ENCODE peak calls at places on chromosomes 12 and 14, in nine cellular contexts. V, H, T, Y, K, F, D, A and W are unnamed samples.

GRCh38 chr12:92408072-92408900 is 262.6 kb upstream of the BTG1 start:
- DNase-seq in V (no peak), H (no peak), T (no peak), Y (no peak), K (peak), F (peak), D (peak), A (peak), W (no peak)

GRCh38 chr14:85572845-85573244 is 42.9 kb downstream of the FLRT2 start:
- DNase-seq in V (no peak), H (no peak), T (no peak), Y (peak), K (no peak), F (no peak), D (no peak), A (no peak), W (no peak)

GRCh38 chr12:123384318-123384993 is 524 bp downstream of the KMT5A start:
- DNase-seq in V (no peak), H (no peak), T (no peak), Y (no peak), K (peak), F (no peak), D (peak), A (no peak), W (no peak)

GRCh38 chr12:2842948-2843347 is 8.1 kb upstream of the NRIP2 start:
- DNase-seq in V (no peak), H (no peak), T (no peak), Y (no peak), K (no peak), F (no peak), D (no peak), A (no peak), W (no peak)

GRCh38 chr14:92484132-92484823 is 29.3 kb upstream of the RIN3 start:
- DNase-seq in V (no peak), H (no peak), T (no peak), Y (no peak), K (no peak), F (no peak), D (no peak), A (no peak), W (peak)

GRCh38 chr14:59428581-59429012 is 36.6 kb downstream of the GPR135 start:
- DNase-seq in V (no peak), H (no peak), T (no peak), Y (peak), K (no peak), F (no peak), D (no peak), A (no peak), W (no peak)

GRCh38 chr14:89646971-89647370 is 229.9 kb upstream of the FOXN3 start:
- DNase-seq in V (no peak), H (no peak), T (no peak), Y (no peak), K (no peak), F (no peak), D (no peak), A (no peak), W (no peak)

GRCh38 chr12:71664411-71665108 is 459 bp downstream of the THAP2 start:
- DNase-seq in V (no peak), H (no peak), T (no peak), Y (peak), K (no peak), F (no peak), D (no peak), A (no peak), W (no peak)

GRCh38 chr12:54701940-54702592 is 53.9 kb upstream of the DCD start:
- DNase-seq in V (peak), H (no peak), T (no peak), Y (peak), K (no peak), F (peak), D (no peak), A (peak), W (no peak)